ENCODE peak calls at places on chromosomes 5 and 9, in seven cellular contexts. L is CD8-positive, alpha-beta T cell; I is cardiac muscle cell; W is breast epithelium; N is sigmoid colon; K is prostate gland; X is Peyer's patch. A is an unnamed sample.
A peak's percentile ranks its signal among the peaks of the same experiment; 100 is the strongest.

GRCh38 chr9:99103909-99104458 is 929 bp upstream of the TGFBR1 start:
- DNase-seq in I (peak; percentile 48), L (no peak), K (peak; percentile 17), W (no peak), X (peak; percentile 56), N (no peak), A (no peak)

GRCh38 chr9:109166771-109167601 is at the start of gene FRRS1L:
- DNase-seq in L (no peak), N (no peak), K (no peak), I (peak; percentile 16), W (no peak), X (no peak), A (no peak)

GRCh38 chr9:3401556-3401955 is 124.2 kb downstream of the RFX3 start:
- DNase-seq in L (no peak), W (no peak), I (no peak), K (no peak), N (no peak), X (no peak), A (no peak)

GRCh38 chr5:126780165-126780827 is 3.4 kb downstream of the LMNB1 start:
- DNase-seq in I (peak; percentile 84), K (peak; percentile 46), W (no peak), L (peak; percentile 28), X (no peak), N (no peak), A (no peak)

GRCh38 chr5:160285311-160285710 is 27.1 kb downstream of the CCNJL start:
- DNase-seq in K (no peak), W (no peak), X (no peak), I (no peak), N (no peak), L (no peak), A (no peak)

GRCh38 chr5:3658929-3659328 is 63.3 kb downstream of the IRX1 start:
- DNase-seq in K (no peak), L (no peak), W (no peak), X (no peak), N (no peak), I (no peak), A (no peak)

GRCh38 chr9:113990570-113990907 is 87.6 kb downstream of the AMBP start:
- DNase-seq in L (no peak), I (no peak), W (no peak), N (no peak), K (no peak), X (peak; percentile 11), A (no peak)

GRCh38 chr5:42994285-42995151 is 45.6 kb downstream of the ANXA2R start:
- DNase-seq in K (peak; percentile 74), I (peak; percentile 96), W (no peak), N (peak; percentile 90), L (peak; percentile 82), X (peak; percentile 81), A (peak; percentile 70)

GRCh38 chr5:154179846-154180710 is 10.5 kb upstream of the GALNT10 start:
- DNase-seq in K (peak; percentile 48), L (no peak), N (peak; percentile 71), X (no peak), W (no peak), I (peak; percentile 80), A (peak; percentile 27)

GRCh38 chr9:72925126-72925810 is 27.6 kb downstream of the ALDH1A1 start:
- DNase-seq in X (no peak), K (no peak), N (no peak), L (no peak), I (peak; percentile 95), W (no peak), A (no peak)

GRCh38 chr9:111896942-111897830 is 572 bp downstream of the UGCG start:
- DNase-seq in I (peak; percentile 51), X (peak; percentile 83), L (peak; percentile 53), W (peak; percentile 54), K (peak; percentile 56), N (peak; percentile 79), A (no peak)

GRCh38 chr5:172410160-172410559 is 44.2 kb downstream of the SH3PXD2B start:
- DNase-seq in K (no peak), N (no peak), L (no peak), X (no peak), I (peak; percentile 22), W (no peak), A (no peak)

GRCh38 chr9:81430727-81431126 is 258.6 kb downstream of the TLE1 start:
- DNase-seq in N (no peak), L (no peak), K (no peak), W (no peak), I (no peak), X (no peak), A (no peak)

GRCh38 chr5:173563246-173563645 is 53.2 kb downstream of the BOD1 start:
- DNase-seq in X (no peak), N (peak; percentile 22), K (no peak), L (no peak), I (no peak), W (no peak), A (no peak)

GRCh38 chr5:157267766-157268480 is 2.0 kb downstream of the CYFIP2 start:
- DNase-seq in X (no peak), K (no peak), L (no peak), N (no peak), W (no peak), I (no peak), A (no peak)

GRCh38 chr9:116193636-116194035 is 40.0 kb downstream of the PAPPA start:
- DNase-seq in L (no peak), W (no peak), N (no peak), I (peak; percentile 60), X (no peak), K (no peak), A (no peak)

GRCh38 chr5:107532182-107532878 is 138.4 kb downstream of the EFNA5 start:
- DNase-seq in I (no peak), W (no peak), L (no peak), N (no peak), X (no peak), K (no peak), A (no peak)

GRCh38 chr9:104831681-104832080 is 67.8 kb downstream of the NIPSNAP3B start:
- DNase-seq in X (no peak), L (no peak), W (no peak), I (no peak), N (no peak), K (no peak), A (no peak)

GRCh38 chr9:33867747-33868429 is 50.9 kb downstream of the UBE2R2 start:
- DNase-seq in K (no peak), X (no peak), I (no peak), N (peak; percentile 78), W (no peak), L (no peak), A (no peak)

GRCh38 chr5:123423278-123424149 is at the start of gene CEP120:
- DNase-seq in N (peak; percentile 99), L (peak; percentile 95), I (peak; percentile 100), W (peak; percentile 97), K (peak; percentile 99), X (peak; percentile 98), A (peak; percentile 99)

GRCh38 chr5:123422433-123423277 is 548 bp downstream of the CEP120 start:
- DNase-seq in I (peak; percentile 33), K (peak; percentile 11), L (peak; percentile 2), N (no peak), X (no peak), W (no peak), A (no peak)

GRCh38 chr5:123425444-123425843 is 2.2 kb upstream of the CEP120 start:
- DNase-seq in I (no peak), K (no peak), X (no peak), N (no peak), L (no peak), W (no peak), A (no peak)

DNA sequence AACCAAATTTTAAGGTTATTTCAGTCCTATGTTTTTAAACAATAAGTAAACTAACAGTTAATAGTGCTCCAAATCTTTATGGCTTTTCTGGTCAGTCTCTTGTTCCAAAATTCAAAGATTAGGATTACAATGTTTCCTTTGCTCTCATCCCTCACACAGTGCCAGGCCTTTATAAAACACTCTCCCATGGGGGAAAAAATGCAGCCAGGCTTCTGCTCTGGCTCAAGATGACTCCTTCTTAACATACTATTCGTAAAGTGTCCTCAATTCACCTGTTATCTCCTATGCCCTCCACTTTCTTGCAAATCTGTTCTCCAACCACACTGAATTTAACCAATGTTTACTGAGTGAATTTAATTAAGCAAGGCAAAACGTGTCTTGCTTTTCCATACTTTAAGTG is 1.4 kb downstream of the CEP120 start:
- DNase-seq in X (no peak), K (no peak), N (no peak), L (no peak), I (peak; percentile 10), W (no peak), A (no peak)
- H3K4me3 ChIP-seq in X (peak overlapping the region; percentile 74), K (peak overlapping the region; percentile 68), N (peak overlapping the region; percentile 92), L (peak overlapping the region; percentile 79), I (peak overlapping the region; percentile 71), W (peak overlapping the region; percentile 94), A (peak overlapping the region; percentile 85)

DNA sequence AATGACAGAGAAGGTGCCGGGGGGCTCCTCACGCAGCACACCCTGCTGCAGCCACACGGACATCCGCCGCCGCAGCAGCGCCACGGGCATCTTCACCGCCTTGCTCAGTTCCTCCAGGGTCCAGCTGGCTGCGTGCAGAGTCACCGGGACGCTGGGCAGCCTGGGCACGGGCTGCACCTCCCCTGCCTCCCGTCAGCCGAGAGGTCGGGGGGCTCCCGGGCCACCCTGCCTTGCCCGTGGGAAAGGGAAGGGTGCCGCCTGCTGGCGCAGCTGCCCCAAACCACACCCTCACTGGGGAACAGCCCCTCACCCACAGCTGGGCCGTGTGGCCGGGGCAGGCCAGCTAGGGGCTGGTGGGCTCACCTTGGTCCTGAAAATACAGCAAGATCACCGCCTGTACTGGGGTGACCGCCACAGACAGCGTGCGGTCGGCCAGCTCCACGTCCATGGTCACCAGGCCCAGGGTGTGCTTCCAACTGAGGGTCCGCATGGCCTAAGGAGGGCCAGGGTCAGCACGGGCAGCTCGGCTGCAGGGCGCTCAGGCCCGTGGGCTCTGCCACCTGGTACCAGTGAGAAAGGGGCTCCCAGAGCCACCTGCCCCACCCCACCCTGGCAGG is 3.6 kb upstream of the TMEM210 start:
- DNase-seq in N (no peak), L (no peak), I (no peak), W (no peak), X (no peak), K (no peak), A (no peak)
- TF ChIP-seq CTCF in N (no peak), L (no peak), I (peak; percentile 4), W (no peak), X (peak; percentile 36), K (peak; percentile 23), A (peak; percentile 28)

GRCh38 chr5:141914797-141915196 is 8.9 kb upstream of the DELE1 start:
- DNase-seq in I (no peak), L (no peak), W (no peak), X (no peak), N (no peak), K (no peak), A (no peak)

GRCh38 chr5:141914154-141914743 is 9.4 kb upstream of the DELE1 start:
- DNase-seq in W (no peak), X (peak; percentile 62), N (peak; percentile 71), L (peak; percentile 5), K (no peak), I (peak; percentile 23), A (no peak)

GRCh38 chr5:141916522-141916921 is 7.1 kb upstream of the DELE1 start:
- DNase-seq in I (no peak), W (no peak), N (no peak), X (no peak), L (no peak), K (no peak), A (no peak)

GRCh38 chr5:141915881-141916336 is 7.8 kb upstream of the DELE1 start:
- DNase-seq in N (no peak), X (no peak), I (no peak), K (no peak), L (no peak), W (no peak), A (no peak)

GRCh38 chr5:141913560-141913959 is 10.1 kb upstream of the DELE1 start:
- DNase-seq in W (no peak), N (no peak), I (no peak), X (no peak), L (no peak), K (no peak), A (no peak)
- H3K4me3 ChIP-seq in W (peak overlapping the region; percentile 30), N (peak overlapping the region; percentile 37), I (peak overlapping the region; percentile 12), X (no peak overlapping the region), L (no peak overlapping the region), K (no peak overlapping the region), A (no peak overlapping the region)

GRCh38 chr5:106454651-106455415 is 1215.9 kb downstream of the EFNA5 start:
- DNase-seq in I (peak; percentile 55), X (no peak), K (no peak), W (no peak), N (no peak), L (no peak), A (no peak)
- TF ChIP-seq CTCF in I (peak; percentile 55), X (no peak), K (no peak), W (no peak), N (no peak), L (no peak), A (peak; percentile 14)

A was measured in GM12864.